ENCODE peak calls at places on chromosomes 3 and 15, in six cellular contexts. B is IMR-90; G is left ventricle myocardium inferior; J is CD8-positive, alpha-beta T cell; S is sigmoid colon; R is H9. F is an unnamed sample. For H3K4me1, the result is how much of the 10 kb centered on the place peaks cover.

GRCh38 chr3:146834917-146835316 is 229.8 kb upstream of the PLSCR5 start:
- DNase-seq in B (no peak), G (no peak), J (no peak), S (no peak), R (no peak), F (no peak)

GRCh38 chr15:31235298-31236183 is 91.1 kb upstream of the KLF13 start:
- DNase-seq in B (no peak), G (peak), J (no peak), S (peak), R (no peak), F (peak)

GRCh38 chr3:51510996-51511395 is 11.2 kb upstream of the DCAF1 start:
- DNase-seq in B (no peak), G (no peak), J (no peak), S (no peak), R (no peak), F (no peak)

GRCh38 chr3:184594386-184595035 is 32.9 kb downstream of the EPHB3 start:
- DNase-seq in B (no peak), G (no peak), J (no peak), S (no peak), R (no peak), F (no peak)

GRCh38 chr15:36914962-36915808 is 185.2 kb downstream of the MEIS2 start:
- DNase-seq in B (no peak), G (no peak), J (no peak), S (no peak), R (no peak), F (no peak)

GRCh38 chr15:41492597-41493204 is 973 bp upstream of the ITPKA start:
- DNase-seq in B (no peak), G (no peak), J (no peak), S (no peak), R (no peak), F (no peak)

GRCh38 chr3:13811614-13812013 is 68.3 kb downstream of the WNT7A start:
- DNase-seq in B (no peak), G (no peak), J (no peak), S (no peak), R (no peak), F (no peak)

GRCh38 chr15:35533130-35534110 is 12.5 kb downstream of the DPH6 start:
- DNase-seq in B (peak), G (no peak), J (no peak), S (no peak), R (no peak), F (no peak)

GRCh38 chr3:4850211-4850927 is 128.9 kb upstream of the BHLHE40 start:
- DNase-seq in B (no peak), G (no peak), J (no peak), S (no peak), R (no peak), F (no peak)

GRCh38 chr3:105367063-105367405 is 325 bp downstream of the ALCAM start:
- DNase-seq in B (no peak), G (no peak), J (no peak), S (peak), R (peak), F (peak)

GRCh38 chr3:180804871-180805430 is 107.5 kb upstream of the FXR1 start:
- DNase-seq in B (peak), G (no peak), J (no peak), S (no peak), R (peak), F (peak)

GRCh38 chr3:46538803-46539442 is 27.2 kb downstream of the LRRC2 start:
- DNase-seq in B (peak), G (peak), J (peak), S (peak), R (no peak), F (peak)

GRCh38 chr3:101671014-101671413 is 5.9 kb downstream of the ZBTB11 start:
- DNase-seq in B (no peak), G (no peak), J (no peak), S (no peak), R (no peak), F (no peak)

GRCh38 chr15:85708402-85708932 is 86.3 kb downstream of the KLHL25 start:
- DNase-seq in B (no peak), G (no peak), J (no peak), S (no peak), R (no peak), F (no peak)
- H3K27ac ChIP-seq in B (no peak), G (peak), J (peak), S (peak), R (no peak), F (peak)

GRCh38 chr3:66098436-66098835 is 59.7 kb upstream of the MAGI1 start:
- DNase-seq in B (peak), G (no peak), J (no peak), S (no peak), R (no peak), F (no peak)
- H3K4me1 ChIP-seq in B (under half), G (under half), J (under half), S (under half), R (under half), F (under half)

DNA sequence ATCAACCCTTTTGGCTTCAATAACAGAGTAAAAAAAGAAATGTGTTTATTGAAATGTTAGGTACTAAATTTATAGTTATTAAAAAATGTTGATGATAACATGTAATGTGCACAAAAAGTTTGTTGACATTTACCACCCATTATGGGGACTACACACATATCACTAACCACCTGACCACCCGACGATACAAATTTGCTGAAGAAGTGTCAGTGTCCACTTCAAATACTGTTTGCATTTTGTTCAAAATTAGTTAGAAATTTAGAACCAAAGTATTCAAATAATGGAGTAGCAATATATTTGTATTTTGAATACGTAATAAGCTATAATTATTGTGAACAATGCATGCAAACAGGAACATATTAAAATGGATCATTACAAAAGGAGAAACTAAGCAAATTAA is 54.4 kb downstream of the KCNH8 start:
- DNase-seq in B (no peak), G (no peak), J (no peak), S (no peak), R (no peak), F (no peak)
- TF ChIP-seq CTCF in B (no peak), G (no peak), J (no peak), S (no peak), R (no peak), F (no peak)

GRCh38 chr15:74373056-74373650 is 5.7 kb upstream of the CYP11A1 start:
- DNase-seq in B (no peak), G (no peak), J (no peak), S (peak), R (no peak), F (no peak)

GRCh38 chr15:74369756-74370155 is 2.3 kb upstream of the CYP11A1 start:
- DNase-seq in B (no peak), G (no peak), J (no peak), S (peak), R (no peak), F (no peak)

GRCh38 chr15:74369084-74369745 is 1.8 kb upstream of the CYP11A1 start:
- DNase-seq in B (no peak), G (no peak), J (no peak), S (peak), R (no peak), F (peak)

GRCh38 chr15:74368121-74368520 is 675 bp upstream of the CYP11A1 start:
- DNase-seq in B (no peak), G (no peak), J (no peak), S (peak), R (no peak), F (no peak)

GRCh38 chr15:74370471-74370870 is 3.0 kb upstream of the CYP11A1 start:
- DNase-seq in B (no peak), G (no peak), J (no peak), S (peak), R (no peak), F (no peak)
- H3K27ac ChIP-seq in B (no peak), G (no peak), J (no peak), S (no peak), R (no peak), F (peak)

GRCh38 chr3:17424137-17424536 is 318.3 kb downstream of the TBC1D5 start:
- DNase-seq in B (peak), G (peak), J (no peak), S (no peak), R (no peak), F (no peak)
- H3K4me1 ChIP-seq in B (under half), G (under half), J (under half), S (under half), R (under half), F (under half)

DNA sequence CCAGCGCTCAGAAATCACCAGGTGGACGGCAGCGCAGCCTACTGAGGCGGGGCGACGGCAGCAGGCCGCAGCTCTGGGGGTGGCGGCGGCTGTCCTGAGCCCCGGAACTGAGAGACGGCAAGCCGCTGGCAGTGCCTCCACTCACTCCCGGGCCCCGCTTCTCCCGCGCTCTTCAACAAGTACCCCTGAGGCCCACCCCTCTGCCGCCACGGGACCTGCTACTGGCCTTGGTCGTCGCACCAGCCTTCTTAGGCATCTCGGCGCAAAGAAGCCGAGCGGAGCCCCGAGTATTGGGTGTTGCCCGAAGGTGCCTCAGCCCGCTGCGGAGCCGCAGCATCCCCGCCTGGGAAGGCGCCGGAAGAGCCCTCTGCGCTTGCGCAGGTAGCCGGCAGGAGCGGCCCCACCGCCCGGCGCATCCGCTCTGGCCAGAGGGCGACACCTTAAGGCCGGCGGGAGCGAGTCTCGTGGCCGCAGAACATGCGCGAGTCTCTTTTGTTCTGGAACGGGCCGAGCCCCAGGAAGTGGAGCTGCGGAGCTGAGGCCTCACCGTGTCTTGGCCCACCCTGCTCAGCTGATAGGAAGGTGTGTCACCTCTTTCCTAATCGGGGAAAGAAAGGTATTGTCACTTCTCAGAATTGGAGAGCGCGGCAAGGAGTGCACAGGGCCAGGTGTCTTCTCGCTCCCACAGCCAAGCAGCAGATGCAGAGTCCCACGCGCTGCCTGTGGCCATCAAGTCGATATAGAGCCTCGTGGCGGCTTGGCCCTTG is at the start of gene C15orf40:
- DNase-seq in B (peak), G (peak), J (peak), S (peak), R (peak), F (peak)
- TF ChIP-seq CTCF in B (peak), G (peak), J (no peak), S (peak), R (peak), F (peak)

DNA sequence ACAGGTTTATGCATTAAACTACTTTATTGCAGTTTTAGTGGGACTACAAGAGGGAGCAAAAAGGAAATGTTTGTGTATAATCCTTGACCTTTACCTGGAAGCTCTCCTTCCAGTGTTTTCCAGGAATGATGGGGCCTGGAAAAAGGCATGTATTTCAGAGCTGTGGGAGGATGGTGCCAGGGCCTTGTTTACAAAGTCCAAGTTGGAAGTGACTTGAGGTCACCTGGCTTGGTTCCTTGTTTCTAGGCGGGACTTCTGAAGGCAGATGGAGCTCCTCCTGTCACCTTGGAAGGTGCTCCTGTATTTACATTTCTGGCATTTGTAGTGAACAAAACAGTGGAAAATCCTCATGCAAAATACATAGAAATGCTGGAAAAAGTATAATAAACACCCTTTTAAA is 15.1 kb downstream of the ACVR2B start:
- DNase-seq in B (no peak), G (no peak), J (no peak), S (no peak), R (no peak), F (no peak)
- H3K27ac ChIP-seq in B (no peak), G (no peak), J (no peak), S (no peak), R (no peak), F (no peak)

DNA sequence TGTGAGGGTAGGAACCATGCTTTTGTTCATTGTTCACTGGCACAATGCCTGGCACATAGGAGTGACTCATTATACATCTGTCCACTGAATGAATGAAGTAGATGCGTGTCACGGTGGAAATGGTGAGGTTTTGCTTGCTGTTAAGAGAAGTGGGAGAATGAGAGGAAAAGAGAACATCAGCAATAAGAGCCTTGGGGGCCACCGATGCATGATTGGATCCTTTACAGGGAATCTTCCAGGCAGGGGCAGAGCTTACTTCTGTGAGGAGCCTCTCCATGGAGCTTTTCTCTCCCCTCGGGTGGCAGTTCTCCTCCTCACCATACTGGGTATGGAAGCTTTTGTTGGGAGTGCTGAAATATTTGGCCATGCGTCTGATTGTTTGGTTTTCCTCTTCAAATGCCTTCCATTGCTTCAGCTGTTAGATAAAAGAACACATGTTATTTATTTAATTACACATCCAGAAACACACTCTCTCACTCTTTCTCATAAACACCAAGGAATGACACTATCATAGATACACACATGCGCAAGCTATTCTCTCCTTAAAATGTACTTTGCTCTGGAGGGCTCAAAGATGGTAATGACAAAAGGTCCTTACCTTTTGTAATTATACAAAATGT is 78.9 kb upstream of the GSK3B start:
- DNase-seq in B (peak), G (no peak), J (no peak), S (no peak), R (no peak), F (no peak)
- H3K4me1 ChIP-seq in B (under half), G (under half), J (under half), S (under half), R (under half), F (under half)

GRCh38 chr3:156939315-156939714 is 113.2 kb downstream of the LEKR1 start:
- DNase-seq in B (no peak), G (no peak), J (no peak), S (no peak), R (no peak), F (no peak)
- TF ChIP-seq CTCF in B (no peak), G (no peak), J (no peak), S (no peak), R (no peak), F (no peak)

GRCh38 chr3:124850212-124850611 is 37.0 kb downstream of the ITGB5 start:
- DNase-seq in B (no peak), G (no peak), J (no peak), S (no peak), R (no peak), F (no peak)
- H3K27ac ChIP-seq in B (peak), G (peak), J (no peak), S (peak), R (no peak), F (no peak)

F was measured in testis.